ENCODE peak calls at places on chromosomes 3 and 15, in four cellular contexts. N is aorta; O is NCI-H1092; D is activated effector memory CD4-positive, alpha-beta T cell treated with anti-CD3 and anti-CD28 coated beads, Interleukin-2, amount 50 U/mL, for 16 hours. I is an unnamed sample.

GRCh38 chr3:162719684-162720341 is 1223.2 kb downstream of the OTOL1 start:
- DNase-seq in N (no peak), O (no peak), D (no peak), I (no peak)

GRCh38 chr3:164864454-164864853 is 213.8 kb downstream of the SI start:
- DNase-seq in D (no peak), O (no peak), N (no peak), I (no peak)

GRCh38 chr3:155308831-155309230 is 15.3 kb upstream of the STRIT1 start:
- DNase-seq in D (no peak), O (no peak), N (no peak), I (no peak)

GRCh38 chr3:73447118-73447517 is 177.6 kb downstream of the PDZRN3 start:
- DNase-seq in D (no peak), O (no peak), N (no peak), I (no peak)

GRCh38 chr15:74302821-74303359 is 64.6 kb downstream of the CYP11A1 start:
- DNase-seq in N (no peak), O (peak), D (peak), I (no peak)

GRCh38 chr3:137039570-137039969 is 81.8 kb downstream of the IL20RB start:
- DNase-seq in N (no peak), D (no peak), O (no peak), I (no peak)

GRCh38 chr3:8659242-8659641 is 14.6 kb upstream of the SSUH2 start:
- DNase-seq in D (no peak), O (no peak), N (no peak), I (no peak)

GRCh38 chr3:52144796-52145735 is 9.2 kb downstream of the POC1A start:
- DNase-seq in N (peak), O (no peak), D (no peak), I (no peak)

GRCh38 chr15:99604865-99605264 is 39.1 kb downstream of the MEF2A start:
- DNase-seq in D (no peak), N (no peak), O (no peak), I (no peak)

GRCh38 chr15:52558196-52558595 is 10.6 kb downstream of the ARPP19 start:
- DNase-seq in D (peak), N (no peak), O (no peak), I (no peak)

GRCh38 chr15:60761505-60761845 is 282.5 kb upstream of the ICE2 start:
- DNase-seq in N (no peak), O (no peak), D (no peak), I (no peak)

GRCh38 chr3:131899021-131899420 is 135.8 kb downstream of the CPNE4 start:
- DNase-seq in N (no peak), D (no peak), O (no peak), I (no peak)

GRCh38 chr3:182597621-182598041 is 195.7 kb upstream of the ATP11B start:
- DNase-seq in D (no peak), O (no peak), N (no peak), I (no peak)

GRCh38 chr15:48373855-48374421 is 42.7 kb downstream of the DUT start:
- DNase-seq in O (no peak), N (peak), D (no peak), I (no peak)

GRCh38 chr3:188832146-188832545 is 339.6 kb upstream of the TPRG1 start:
- DNase-seq in D (no peak), O (no peak), N (no peak), I (no peak)

GRCh38 chr15:79978260-79978659 is 7.3 kb upstream of the BCL2A1 start:
- DNase-seq in O (no peak), D (no peak), N (no peak), I (no peak)

GRCh38 chr3:116253511-116253910 is 191.8 kb downstream of the LSAMP start:
- DNase-seq in N (no peak), O (no peak), D (no peak), I (no peak)

GRCh38 chr3:112448939-112449338 is 50.3 kb downstream of the BTLA start:
- DNase-seq in O (no peak), N (no peak), D (no peak), I (no peak)

GRCh38 chr15:47184405-47185221 is 532.7 kb upstream of the SEMA6D start:
- DNase-seq in N (peak), D (no peak), O (peak), I (no peak)

GRCh38 chr3:16800361-16800760 is 84.4 kb upstream of the PLCL2 start:
- DNase-seq in D (no peak), O (no peak), N (no peak), I (no peak)